ENCODE peak calls at places on chromosomes 12 and 14, in seven cellular contexts. One of them, this sample, is unnamed.

GRCh38 chr14:73700325-73700724 is 13.9 kb downstream of the PNMA1 start:
- DNase-seq in gastrocnemius medialis: no peak
- DNase-seq in IMR-90: no peak
- DNase-seq in ovary: no peak
- DNase-seq in HepG2: peak; percentile 23
- DNase-seq in spleen: no peak
- DNase-seq in stomach: no peak
- DNase-seq in this sample: no peak

GRCh38 chr12:46404733-46405132 is 32.2 kb upstream of the SLC38A2 start:
- DNase-seq in gastrocnemius medialis: no peak
- DNase-seq in IMR-90: no peak
- DNase-seq in ovary: no peak
- DNase-seq in HepG2: no peak
- DNase-seq in spleen: no peak
- DNase-seq in stomach: no peak
- DNase-seq in this sample: no peak

GRCh38 chr12:26821212-26821701 is 11.7 kb downstream of the ITPR2 start:
- DNase-seq in gastrocnemius medialis: no peak
- DNase-seq in IMR-90: peak; percentile 23
- DNase-seq in ovary: no peak
- DNase-seq in HepG2: no peak
- DNase-seq in spleen: no peak
- DNase-seq in stomach: no peak
- DNase-seq in this sample: no peak

GRCh38 chr12:120118710-120119097 is 2.2 kb upstream of the RAB35 start:
- DNase-seq in gastrocnemius medialis: no peak
- DNase-seq in IMR-90: peak; percentile 43
- DNase-seq in ovary: no peak
- DNase-seq in HepG2: peak; percentile 52
- DNase-seq in spleen: no peak
- DNase-seq in stomach: no peak
- DNase-seq in this sample: no peak

GRCh38 chr14:71711131-71711530 is 221.1 kb upstream of the RGS6 start:
- DNase-seq in gastrocnemius medialis: no peak
- DNase-seq in IMR-90: no peak
- DNase-seq in ovary: no peak
- DNase-seq in HepG2: no peak
- DNase-seq in spleen: no peak
- DNase-seq in stomach: no peak
- DNase-seq in this sample: no peak

GRCh38 chr12:99234702-99235101 is 412.9 kb upstream of the GARIN6 start:
- DNase-seq in gastrocnemius medialis: no peak
- DNase-seq in IMR-90: no peak
- DNase-seq in ovary: no peak
- DNase-seq in HepG2: no peak
- DNase-seq in spleen: no peak
- DNase-seq in stomach: no peak
- DNase-seq in this sample: no peak

GRCh38 chr14:39036760-39037159 is 66.3 kb downstream of the SEC23A start:
- DNase-seq in gastrocnemius medialis: no peak
- DNase-seq in IMR-90: no peak
- DNase-seq in ovary: no peak
- DNase-seq in HepG2: no peak
- DNase-seq in spleen: no peak
- DNase-seq in stomach: no peak
- DNase-seq in this sample: no peak

GRCh38 chr12:122062832-122063690 is 15.5 kb upstream of the MLXIP start:
- DNase-seq in gastrocnemius medialis: no peak
- DNase-seq in IMR-90: peak; percentile 66
- DNase-seq in ovary: peak; percentile 76
- DNase-seq in HepG2: peak; percentile 71
- DNase-seq in spleen: no peak
- DNase-seq in stomach: peak; percentile 75
- DNase-seq in this sample: no peak

GRCh38 chr14:64974563-64974962 is 2.4 kb upstream of the RAB15 start:
- DNase-seq in gastrocnemius medialis: no peak
- DNase-seq in IMR-90: no peak
- DNase-seq in ovary: no peak
- DNase-seq in HepG2: no peak
- DNase-seq in spleen: no peak
- DNase-seq in stomach: no peak
- DNase-seq in this sample: no peak

GRCh38 chr14:63515240-63515639 is 27.9 kb downstream of the PPP2R5E start:
- DNase-seq in gastrocnemius medialis: no peak
- DNase-seq in IMR-90: no peak
- DNase-seq in ovary: no peak
- DNase-seq in HepG2: no peak
- DNase-seq in spleen: no peak
- DNase-seq in stomach: no peak
- DNase-seq in this sample: no peak

GRCh38 chr14:54699087-54699530 is 132.2 kb downstream of the SAMD4A start:
- DNase-seq in gastrocnemius medialis: peak; percentile 84
- DNase-seq in IMR-90: no peak
- DNase-seq in ovary: no peak
- DNase-seq in HepG2: no peak
- DNase-seq in spleen: no peak
- DNase-seq in stomach: no peak
- DNase-seq in this sample: no peak

GRCh38 chr12:109762071-109762672 is 48.5 kb downstream of the FAM222A start:
- DNase-seq in gastrocnemius medialis: no peak
- DNase-seq in IMR-90: no peak
- DNase-seq in ovary: no peak
- DNase-seq in HepG2: no peak
- DNase-seq in spleen: no peak
- DNase-seq in stomach: peak; percentile 25
- DNase-seq in this sample: no peak

DNA sequence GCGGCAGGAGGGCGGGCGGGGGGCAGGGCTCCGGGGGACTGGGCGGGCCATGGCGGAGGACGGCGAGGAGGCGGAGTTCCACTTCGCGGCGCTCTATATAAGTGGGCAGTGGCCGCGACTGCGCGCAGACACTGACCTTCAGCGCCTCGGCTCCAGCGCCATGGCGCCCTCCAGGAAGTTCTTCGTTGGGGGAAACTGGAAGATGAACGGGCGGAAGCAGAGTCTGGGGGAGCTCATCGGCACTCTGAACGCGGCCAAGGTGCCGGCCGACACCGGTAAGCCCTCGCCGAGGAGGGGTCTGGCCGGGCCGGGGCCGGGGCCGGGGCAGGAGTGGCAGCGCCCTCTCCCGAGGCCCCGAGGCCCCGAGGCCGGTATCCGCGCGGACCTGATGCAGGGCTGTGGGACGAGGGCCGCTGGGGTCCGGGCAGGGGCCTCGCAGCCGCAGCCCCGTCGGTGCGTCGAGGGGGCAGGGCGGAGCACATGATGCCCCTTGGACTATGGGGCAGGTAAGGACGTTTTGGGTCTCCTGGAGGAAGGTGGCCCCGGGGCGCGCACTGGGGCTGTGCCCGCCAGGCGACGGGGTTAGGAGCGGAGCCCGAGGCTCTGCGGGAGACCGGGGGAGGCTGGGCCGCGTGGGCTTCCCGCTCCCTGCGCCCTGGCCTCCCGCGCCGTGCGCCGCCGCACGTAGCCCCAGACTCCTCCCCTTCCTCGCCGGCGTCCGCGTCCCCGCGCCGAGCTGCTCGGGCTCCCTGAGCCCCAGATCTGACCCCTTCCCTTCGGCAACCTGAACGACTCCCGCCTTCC is at the start of gene TPI1:
- DNase-seq in gastrocnemius medialis: peak; percentile 79
- DNase-seq in IMR-90: peak; percentile 74
- DNase-seq in ovary: peak; percentile 87
- DNase-seq in HepG2: peak; percentile 39
- DNase-seq in spleen: peak; percentile 92
- DNase-seq in stomach: peak; percentile 87
- DNase-seq in this sample: no peak
- TF ChIP-seq POLR2A in gastrocnemius medialis: peak; percentile 98
- TF ChIP-seq POLR2A in IMR-90: peak; percentile 99
- TF ChIP-seq POLR2A in ovary: peak; percentile 95
- TF ChIP-seq POLR2A in HepG2: peak; percentile 98
- TF ChIP-seq POLR2A in spleen: peak; percentile 97
- TF ChIP-seq POLR2A in stomach: peak; percentile 95
- TF ChIP-seq POLR2A in this sample: no peak

DNA sequence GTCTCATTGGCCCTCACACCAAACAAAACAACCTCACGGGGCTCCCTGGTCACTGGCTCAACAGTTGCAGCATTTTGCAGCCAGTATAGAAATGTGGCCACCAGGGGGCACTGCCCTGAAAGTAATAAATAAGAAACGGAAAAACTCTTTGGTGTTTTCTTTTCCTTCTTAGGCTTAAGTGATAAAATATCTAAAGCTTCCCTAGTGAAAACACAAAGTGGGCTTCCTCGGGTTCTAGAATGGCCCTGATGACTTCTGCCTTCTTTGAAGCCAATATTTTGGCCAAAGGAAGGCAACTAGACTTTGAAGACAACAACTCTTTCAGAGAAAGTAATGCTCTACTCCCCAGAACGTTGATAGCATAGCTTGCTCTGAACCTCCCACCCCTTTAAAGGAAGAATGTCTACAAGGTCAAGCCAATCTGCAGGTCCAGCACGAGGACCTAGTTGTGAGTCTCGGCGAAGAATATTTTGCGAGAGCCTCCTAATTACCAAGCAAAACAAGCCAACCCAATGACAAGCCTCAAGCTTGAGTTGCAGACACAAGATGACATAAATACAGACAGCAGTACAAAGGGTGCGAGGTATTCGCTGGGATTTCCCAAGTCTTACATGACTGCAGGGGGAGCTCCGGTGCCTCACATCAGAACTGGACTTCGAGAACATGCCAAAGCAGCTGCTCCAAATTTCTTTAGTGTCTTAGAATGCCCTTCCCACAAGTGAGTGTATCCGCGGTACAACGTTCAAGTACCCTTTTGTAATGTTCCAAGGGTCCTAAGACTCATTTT is 2.6 kb downstream of the ITPK1 start:
- DNase-seq in gastrocnemius medialis: peak; percentile 47
- DNase-seq in IMR-90: peak; percentile 79
- DNase-seq in ovary: peak; percentile 75
- DNase-seq in HepG2: peak; percentile 84
- DNase-seq in spleen: peak; percentile 87
- DNase-seq in stomach: peak; percentile 90
- DNase-seq in this sample: peak; percentile 12
- H3K4me1 ChIP-seq in gastrocnemius medialis: peaks cover 24% of the 10 kb centered on the region
- H3K4me1 ChIP-seq in IMR-90: peaks cover 13% of the 10 kb centered on the region
- H3K4me1 ChIP-seq in ovary: peaks cover 14% of the 10 kb centered on the region
- H3K4me1 ChIP-seq in HepG2: peaks cover 38% of the 10 kb centered on the region
- H3K4me1 ChIP-seq in spleen: peaks cover 80% of the 10 kb centered on the region
- H3K4me1 ChIP-seq in stomach: peaks cover 26% of the 10 kb centered on the region
- H3K4me1 ChIP-seq in this sample: peaks cover 35% of the 10 kb centered on the region

DNA sequence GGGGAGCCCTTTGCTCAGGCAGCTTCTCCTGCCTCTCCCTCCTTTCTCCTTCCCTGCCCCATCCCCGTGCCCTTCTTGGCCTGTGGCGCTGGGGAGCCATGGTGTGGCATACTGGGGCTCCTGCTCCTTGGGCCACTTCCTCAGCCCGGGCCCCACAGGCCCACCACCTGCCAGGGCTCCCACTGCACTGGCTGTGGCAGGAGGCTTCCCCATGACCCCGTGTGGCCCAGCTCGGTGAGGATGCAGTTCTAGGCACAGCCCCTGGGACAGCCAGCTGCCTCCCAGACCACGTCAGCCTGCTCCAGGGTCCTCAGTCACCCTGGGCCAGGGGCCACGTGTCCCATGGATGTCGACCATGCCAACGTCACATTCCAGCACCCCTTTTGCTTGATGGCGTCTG is 13.0 kb upstream of the AMN start:
- DNase-seq in gastrocnemius medialis: no peak
- DNase-seq in IMR-90: no peak
- DNase-seq in ovary: no peak
- DNase-seq in HepG2: no peak
- DNase-seq in spleen: peak; percentile 70
- DNase-seq in stomach: no peak
- DNase-seq in this sample: no peak
- TF ChIP-seq POLR2A in gastrocnemius medialis: no peak
- TF ChIP-seq POLR2A in IMR-90: no peak
- TF ChIP-seq POLR2A in ovary: no peak
- TF ChIP-seq POLR2A in HepG2: no peak
- TF ChIP-seq POLR2A in spleen: no peak
- TF ChIP-seq POLR2A in stomach: no peak
- TF ChIP-seq POLR2A in this sample: no peak

DNA sequence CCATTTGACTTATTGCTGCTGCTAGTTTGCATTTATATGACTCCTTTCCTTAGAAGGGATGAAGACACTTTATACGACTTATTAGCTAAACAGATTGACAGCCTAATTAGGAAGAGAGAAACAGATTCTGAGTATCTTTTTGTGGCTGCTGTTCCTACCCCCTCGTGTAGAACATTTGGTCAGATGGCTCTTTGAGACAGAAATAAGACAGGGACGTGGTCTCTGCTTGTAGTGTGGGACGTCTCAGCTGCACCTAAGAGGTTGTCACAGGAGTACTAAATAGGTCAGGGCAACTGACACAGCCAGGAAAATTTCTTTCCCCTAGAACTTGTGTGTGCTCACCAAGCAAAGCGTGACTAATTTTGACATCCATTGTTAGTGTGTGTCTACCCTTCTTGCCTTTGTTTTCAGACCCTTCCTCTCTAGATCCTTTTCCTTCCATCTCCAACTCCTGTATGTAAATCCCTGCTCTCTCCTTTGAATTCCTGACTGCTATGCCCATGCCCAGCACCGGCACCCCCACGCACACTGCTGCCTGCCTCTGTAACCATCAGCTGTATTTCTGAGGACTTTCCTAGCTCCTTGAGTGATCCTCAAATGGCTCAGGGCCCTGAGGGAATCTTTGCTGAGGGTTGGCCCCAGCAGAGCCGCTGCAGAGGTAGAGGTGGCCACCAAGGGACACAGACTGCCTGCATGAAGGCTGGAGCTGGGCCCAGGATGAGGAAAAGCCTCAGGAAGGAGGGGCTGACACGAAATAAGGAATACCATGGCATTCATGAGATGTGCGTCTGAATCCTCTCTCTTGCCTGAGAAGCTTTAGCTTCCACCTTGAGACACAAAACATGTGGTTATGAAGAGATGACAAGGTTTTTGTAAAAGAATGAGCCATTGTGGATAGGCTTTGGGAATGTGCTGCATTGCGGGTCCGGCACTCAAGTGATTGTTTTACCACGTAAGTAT is 83.0 kb downstream of the DAD1 start:
- DNase-seq in gastrocnemius medialis: no peak
- DNase-seq in IMR-90: no peak
- DNase-seq in ovary: no peak
- DNase-seq in HepG2: no peak
- DNase-seq in spleen: no peak
- DNase-seq in stomach: no peak
- DNase-seq in this sample: no peak
- H3K4me1 ChIP-seq in gastrocnemius medialis: no peaks in the 10 kb centered on the region
- H3K4me1 ChIP-seq in IMR-90: peaks cover 4% of the 10 kb centered on the region
- H3K4me1 ChIP-seq in ovary: peaks cover 3% of the 10 kb centered on the region
- H3K4me1 ChIP-seq in HepG2: no peaks in the 10 kb centered on the region
- H3K4me1 ChIP-seq in spleen: peaks cover 39% of the 10 kb centered on the region
- H3K4me1 ChIP-seq in stomach: peaks cover 6% of the 10 kb centered on the region
- H3K4me1 ChIP-seq in this sample: peaks cover 47% of the 10 kb centered on the region

GRCh38 chr14:101561145-101561896 is at the start of gene DIO3:
- DNase-seq in gastrocnemius medialis: no peak
- DNase-seq in IMR-90: no peak
- DNase-seq in ovary: peak; percentile 71
- DNase-seq in HepG2: no peak
- DNase-seq in spleen: peak; percentile 47
- DNase-seq in stomach: no peak
- DNase-seq in this sample: no peak
- TF ChIP-seq POLR2A in gastrocnemius medialis: no peak
- TF ChIP-seq POLR2A in IMR-90: no peak
- TF ChIP-seq POLR2A in ovary: no peak
- TF ChIP-seq POLR2A in HepG2: no peak
- TF ChIP-seq POLR2A in spleen: no peak
- TF ChIP-seq POLR2A in stomach: no peak
- TF ChIP-seq POLR2A in this sample: no peak

GRCh38 chr12:94206886-94207285 is 58.5 kb downstream of the PLXNC1 start:
- DNase-seq in gastrocnemius medialis: no peak
- DNase-seq in IMR-90: no peak
- DNase-seq in ovary: no peak
- DNase-seq in HepG2: no peak
- DNase-seq in spleen: no peak
- DNase-seq in stomach: no peak
- DNase-seq in this sample: no peak
- H3K4me1 ChIP-seq in gastrocnemius medialis: no peaks in the 10 kb centered on the region
- H3K4me1 ChIP-seq in IMR-90: no peaks in the 10 kb centered on the region
- H3K4me1 ChIP-seq in ovary: peaks cover 20% of the 10 kb centered on the region
- H3K4me1 ChIP-seq in HepG2: peaks cover 45% of the 10 kb centered on the region
- H3K4me1 ChIP-seq in spleen: peaks cover 69% of the 10 kb centered on the region
- H3K4me1 ChIP-seq in stomach: no peaks in the 10 kb centered on the region
- H3K4me1 ChIP-seq in this sample: no peaks in the 10 kb centered on the region

This sample was measured in esophagus squamous epithelium.